ENCODE peak calls at places on chromosomes 5 and 9, in four cellular contexts. I is heart left ventricle, J is HepG2, H is suprapubic skin. F is an unnamed sample.

GRCh38 chr9:124306098-124306735 is 48.5 kb downstream of the NEK6 start:
- DNase-seq in I (no peak), J (no peak), H (no peak), F (no peak)

GRCh38 chr5:112119527-112119926 is 299.6 kb downstream of the EPB41L4A start:
- DNase-seq in I (no peak), J (no peak), H (no peak), F (no peak)

GRCh38 chr9:129338701-129339445 is 160.8 kb upstream of the IER5L start:
- DNase-seq in I (peak), J (no peak), H (no peak), F (no peak)

GRCh38 chr9:130084337-130084736 is 30.6 kb downstream of the GPR107 start:
- DNase-seq in I (no peak), J (no peak), H (no peak), F (no peak)

GRCh38 chr9:125375820-125376219 is 114.2 kb downstream of the GAPVD1 start:
- DNase-seq in I (no peak), J (no peak), H (no peak), F (no peak)

GRCh38 chr5:168291961-168292782 is 727 bp downstream of the WWC1 start:
- DNase-seq in I (no peak), J (no peak), H (no peak), F (peak)

GRCh38 chr5:64947031-64947430 is 178.3 kb downstream of the CWC27 start:
- DNase-seq in I (no peak), J (peak), H (no peak), F (no peak)

GRCh38 chr5:84378420-84378819 is 6.3 kb downstream of the EDIL3 start:
- DNase-seq in I (no peak), J (no peak), H (no peak), F (no peak)

GRCh38 chr9:22022396-22022795 is 13.3 kb upstream of the CDKN2B start:
- DNase-seq in I (no peak), J (no peak), H (no peak), F (no peak)

GRCh38 chr5:89869346-89869745 is 540.2 kb downstream of the CETN3 start:
- DNase-seq in I (no peak), J (no peak), H (no peak), F (no peak)

GRCh38 chr5:126867237-126867636 is 90.3 kb downstream of the LMNB1 start:
- DNase-seq in I (no peak), J (no peak), H (no peak), F (no peak)

GRCh38 chr5:177462021-177462670 is 11.3 kb downstream of the DBN1 start:
- DNase-seq in I (peak), J (no peak), H (peak), F (no peak)

GRCh38 chr5:125037020-125037419 is 290.6 kb upstream of the ZNF608 start:
- DNase-seq in I (no peak), J (no peak), H (no peak), F (no peak)

GRCh38 chr5:140293091-140293996 is 9.6 kb downstream of the PFDN1 start:
- DNase-seq in I (no peak), J (peak), H (no peak), F (no peak)

GRCh38 chr5:181138258-181138657 is 7.3 kb upstream of the OR2V1 start:
- DNase-seq in I (no peak), J (no peak), H (no peak), F (no peak)

GRCh38 chr5:20166496-20166895 is 178.5 kb upstream of the CDH18 start:
- DNase-seq in I (no peak), J (no peak), H (no peak), F (no peak)

GRCh38 chr9:6080154-6080716 is 64.8 kb upstream of the RANBP6 start:
- DNase-seq in I (peak), J (peak), H (peak), F (peak)

GRCh38 chr5:10577371-10578291 is 13.8 kb downstream of the ANKRD33B start:
- DNase-seq in I (peak), J (no peak), H (no peak), F (no peak)
- H3K27ac ChIP-seq in I (peak), J (no peak), H (no peak), F (no peak)

GRCh38 chr5:134738133-134738962 is at the start of gene CAMLG:
- DNase-seq in I (peak), J (peak), H (peak), F (peak)
- TF ChIP-seq POLR2A in I (peak), J (peak), H (no peak), F (peak)

DNA sequence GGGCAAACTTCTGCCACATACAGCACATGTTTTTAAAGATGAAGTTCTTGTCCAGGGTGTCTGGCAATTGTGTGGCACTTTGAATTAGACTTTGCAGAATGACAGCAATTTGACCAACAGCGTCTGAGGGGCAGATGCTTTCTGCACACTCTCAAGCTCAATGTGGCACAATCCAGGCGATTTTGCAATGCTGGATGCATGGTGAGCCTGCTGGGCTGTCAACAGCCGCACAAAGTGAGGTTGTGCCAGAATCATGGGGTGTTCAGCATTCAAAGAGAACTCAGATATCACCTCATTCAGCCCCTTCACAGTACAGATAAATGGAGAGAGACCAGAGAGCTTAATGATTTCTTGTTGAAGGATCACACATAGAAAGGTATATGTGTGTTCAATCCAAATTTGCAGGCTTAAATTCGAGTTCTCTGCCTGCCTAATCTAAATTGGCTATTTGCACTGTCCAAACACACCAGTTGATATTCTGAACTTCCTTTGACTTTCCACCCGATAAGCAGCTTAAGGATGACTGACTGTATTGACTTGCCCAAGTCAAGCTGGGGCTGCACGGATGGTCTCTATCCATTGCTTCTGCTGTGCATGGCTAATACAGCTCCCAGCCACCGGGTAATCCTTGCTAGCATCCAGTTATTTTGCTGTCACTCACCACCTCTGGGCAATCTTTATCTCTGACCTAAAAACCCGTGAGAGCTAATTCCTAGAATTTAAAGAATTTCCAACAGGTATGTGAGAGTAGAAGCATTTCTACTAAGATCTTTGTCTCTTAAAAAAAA is 157.9 kb upstream of the TAS2R1 start:
- DNase-seq in I (peak), J (no peak), H (no peak), F (no peak)
- H3K4me3 ChIP-seq in I (no peak), J (no peak), H (no peak), F (no peak)

GRCh38 chr5:10831416-10831815 is 70.4 kb upstream of the DAP start:
- DNase-seq in I (no peak), J (no peak), H (no peak), F (no peak)

GRCh38 chr5:10836991-10837390 is 76.0 kb upstream of the DAP start:
- DNase-seq in I (no peak), J (no peak), H (no peak), F (no peak)

GRCh38 chr5:10832421-10832820 is 71.4 kb upstream of the DAP start:
- DNase-seq in I (no peak), J (no peak), H (no peak), F (no peak)

GRCh38 chr5:10834695-10835094 is 73.7 kb upstream of the DAP start:
- DNase-seq in I (no peak), J (no peak), H (no peak), F (no peak)

GRCh38 chr5:10832987-10833386 is 72.0 kb upstream of the DAP start:
- DNase-seq in I (no peak), J (peak), H (no peak), F (no peak)
- H3K27ac ChIP-seq in I (no peak), J (peak), H (no peak), F (no peak)

DNA sequence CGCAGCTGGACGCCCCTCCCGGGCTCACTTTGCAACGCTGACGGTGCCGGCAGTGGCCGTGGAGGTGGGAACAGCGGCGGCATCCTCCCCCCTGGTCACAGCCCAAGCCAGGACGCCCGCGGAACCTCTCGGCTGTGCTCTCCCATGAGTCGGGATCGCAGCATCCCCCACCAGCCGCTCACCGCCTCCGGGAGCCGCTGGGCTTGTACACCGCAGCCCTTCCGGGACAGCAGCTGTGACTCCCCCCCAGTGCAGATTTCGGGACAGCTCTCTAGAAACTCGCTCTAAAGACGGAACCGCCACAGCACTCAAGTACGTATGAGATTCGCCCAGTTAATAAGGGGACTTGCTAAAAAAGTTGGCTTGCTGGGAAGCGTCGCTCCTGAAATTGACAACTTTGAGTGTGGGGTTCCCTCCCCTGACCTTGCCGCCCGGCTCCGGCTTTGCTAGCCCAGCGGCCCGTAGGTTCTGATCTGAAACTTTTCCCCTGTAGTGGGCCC is 461 bp downstream of the NR4A3 start:
- DNase-seq in I (no peak), J (no peak), H (peak), F (no peak)
- TF ChIP-seq POLR2A in I (no peak), J (no peak), H (no peak), F (no peak)

GRCh38 chr5:26881901-26882300 is 156.5 kb downstream of the CDH9 start:
- DNase-seq in I (no peak), J (no peak), H (no peak), F (no peak)

DNA sequence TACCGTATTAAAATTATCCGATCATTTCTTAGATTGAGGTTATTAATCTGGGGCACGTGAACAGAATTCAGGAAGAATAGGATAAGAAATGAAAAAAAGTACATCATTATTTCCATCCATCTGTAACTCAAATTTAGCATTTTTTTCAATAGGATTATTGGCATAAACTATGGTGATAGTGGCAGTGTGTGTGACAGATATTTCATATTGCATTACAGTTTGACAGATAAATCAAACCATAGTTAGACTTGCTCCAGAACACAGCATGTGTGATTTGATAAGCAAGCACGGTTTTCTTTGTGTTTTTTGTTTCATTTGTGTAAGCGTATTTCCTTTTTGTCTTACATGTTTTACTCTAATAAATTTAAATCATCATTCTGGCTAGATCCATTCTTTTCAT is 155.0 kb downstream of the CDH9 start:
- DNase-seq in I (no peak), J (no peak), H (no peak), F (no peak)
- H3K4me3 ChIP-seq in I (no peak), J (no peak), H (no peak), F (no peak)

GRCh38 chr5:102811962-102812361 is 56.9 kb downstream of the PAM start:
- DNase-seq in I (no peak), J (no peak), H (no peak), F (no peak)
- H3K27ac ChIP-seq in I (no peak), J (no peak), H (no peak), F (no peak)

GRCh38 chr5:75510417-75510835 is 1.0 kb downstream of the CERT1 start:
- DNase-seq in I (no peak), J (peak), H (no peak), F (peak)
- TF ChIP-seq POLR2A in I (no peak), J (no peak), H (no peak), F (no peak)

GRCh38 chr5:154646841-154647759 is 108.1 kb upstream of the LARP1 start:
- DNase-seq in I (peak), J (peak), H (no peak), F (peak)

GRCh38 chr5:154648229-154648628 is 106.9 kb upstream of the LARP1 start:
- DNase-seq in I (no peak), J (no peak), H (no peak), F (no peak)

GRCh38 chr5:154644745-154645411 is 110.3 kb upstream of the LARP1 start:
- DNase-seq in I (no peak), J (peak), H (no peak), F (no peak)

GRCh38 chr5:154648706-154649105 is 106.5 kb upstream of the LARP1 start:
- DNase-seq in I (no peak), J (no peak), H (no peak), F (no peak)

GRCh38 chr5:154647760-154648143 is 107.4 kb upstream of the LARP1 start:
- DNase-seq in I (no peak), J (no peak), H (no peak), F (no peak)
- H3K4me3 ChIP-seq in I (peak), J (peak), H (peak), F (no peak)

F was measured in thyroid gland.